ENCODE peak calls at places on chromosomes 1 and 21, in ten cellular contexts. L is cardiac fibroblast, S is esophagus squamous epithelium, D is left lung, F is heart left ventricle, J is heart right ventricle, B is AG04450, W is DND-41, X is lower lobe of right lung, P is tibial nerve. O is an unnamed sample.

GRCh38 chr21:29673096-29673610 is 266.6 kb downstream of the GRIK1 start:
- DNase-seq in L (no peak), S (no peak), D (no peak), F (no peak), J (no peak), B (no peak), W (no peak), X (no peak), P (no peak), O (no peak)

GRCh38 chr1:64195089-64195410 is 8.4 kb upstream of the UBE2U start:
- DNase-seq in L (no peak), S (no peak), D (no peak), F (no peak), J (no peak), B (no peak), W (no peak), X (no peak), P (no peak), O (no peak)

GRCh38 chr1:170685166-170685565 is 21.2 kb downstream of the PRRX1 start:
- DNase-seq in L (peak; percentile 50), S (no peak), D (no peak), F (no peak), J (no peak), B (no peak), W (no peak), X (no peak), P (no peak), O (no peak)

GRCh38 chr1:6275826-6276764 is 15.2 kb upstream of the GPR153 start:
- DNase-seq in L (peak; percentile 84), S (no peak), D (no peak), F (peak; percentile 78), J (peak; percentile 67), B (peak; percentile 66), W (no peak), X (no peak), P (no peak), O (peak; percentile 91)

GRCh38 chr1:51732701-51733425 is 116.0 kb downstream of the OSBPL9 start:
- DNase-seq in L (no peak), S (no peak), D (no peak), F (no peak), J (no peak), B (no peak), W (no peak), X (no peak), P (no peak), O (no peak)

GRCh38 chr21:44289381-44290010 is 3.8 kb downstream of the AIRE start:
- DNase-seq in L (no peak), S (no peak), D (peak; percentile 59), F (no peak), J (no peak), B (no peak), W (no peak), X (no peak), P (no peak), O (no peak)

GRCh38 chr1:93751391-93752250 is 70.0 kb upstream of the BCAR3 start:
- DNase-seq in L (peak; percentile 47), S (no peak), D (no peak), F (peak; percentile 75), J (peak; percentile 68), B (no peak), W (peak; percentile 33), X (no peak), P (no peak), O (peak; percentile 62)

GRCh38 chr1:154265586-154265985 is 6.8 kb upstream of the HAX1 start:
- DNase-seq in L (no peak), S (no peak), D (no peak), F (no peak), J (no peak), B (no peak), W (no peak), X (no peak), P (no peak), O (no peak)

GRCh38 chr1:247441621-247442020 is 16.3 kb downstream of the OR2B11 start:
- DNase-seq in L (no peak), S (no peak), D (no peak), F (no peak), J (no peak), B (no peak), W (no peak), X (no peak), P (no peak), O (no peak)

GRCh38 chr1:86104606-86105532 is 51.7 kb downstream of the COL24A1 start:
- DNase-seq in L (no peak), S (no peak), D (peak; percentile 36), F (no peak), J (no peak), B (no peak), W (no peak), X (no peak), P (no peak), O (peak; percentile 19)

DNA sequence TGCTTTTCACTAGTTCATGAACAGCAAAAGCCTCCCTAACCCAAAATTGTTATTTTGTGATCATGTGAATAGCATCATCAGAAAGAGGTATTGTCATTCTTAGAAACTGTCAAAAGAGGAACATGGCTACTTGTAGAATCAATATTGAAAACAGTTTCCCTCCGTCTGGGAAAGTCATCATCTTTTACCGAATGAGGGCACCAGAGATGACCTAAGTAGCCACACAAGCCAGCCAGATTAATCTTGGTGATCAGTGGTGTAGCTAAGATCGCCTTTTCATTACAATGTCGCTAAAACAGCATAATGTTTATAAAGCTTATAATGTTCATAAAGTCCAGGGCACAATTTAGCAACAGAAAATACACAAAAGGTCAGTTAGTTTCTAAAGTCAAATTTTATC is 136.1 kb downstream of the SIPA1L2 start:
- DNase-seq in L (no peak), S (no peak), D (no peak), F (no peak), J (no peak), B (no peak), W (no peak), X (no peak), P (no peak), O (no peak)
- TF ChIP-seq CTCF in L (no peak), S (no peak), D (no peak), F (no peak), J (no peak), B (no peak), W (no peak), X (no peak), P (no peak), O (no peak)

DNA sequence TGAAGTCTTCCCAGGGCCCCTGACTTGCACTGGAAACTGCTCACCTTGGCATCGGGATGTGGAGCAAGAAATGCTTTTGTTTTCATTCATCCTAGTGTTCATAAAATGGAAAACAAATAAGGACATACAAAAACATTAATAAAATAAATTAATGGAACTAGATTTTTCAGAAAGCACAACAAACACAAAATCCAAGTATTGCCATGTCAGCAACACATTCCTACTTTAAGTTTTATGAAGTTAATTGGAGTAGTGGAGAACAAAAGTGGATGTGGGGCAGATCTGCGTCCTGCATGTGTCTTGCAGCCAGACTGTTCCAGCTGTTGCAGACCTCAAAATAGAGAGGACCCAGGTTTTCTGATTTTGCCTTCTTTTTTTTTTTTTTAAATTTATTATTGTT is 32.9 kb downstream of the PRMT2 start:
- DNase-seq in L (no peak), S (no peak), D (no peak), F (no peak), J (no peak), B (no peak), W (no peak), X (no peak), P (no peak), O (no peak)
- H3K4me3 ChIP-seq in L (peak overlapping the region; percentile 61), S (peak overlapping the region; percentile 51), D (no peak overlapping the region), F (no peak overlapping the region), J (peak overlapping the region; percentile 53), B (peak overlapping the region; percentile 62), W (no peak overlapping the region), X (peak overlapping the region; percentile 56), P (peak overlapping the region; percentile 54), O (no peak overlapping the region)

GRCh38 chr1:24849653-24850295 is 80.3 kb downstream of the RUNX3 start:
- DNase-seq in L (peak; percentile 48), S (no peak), D (no peak), F (no peak), J (no peak), B (no peak), W (peak; percentile 26), X (no peak), P (no peak), O (no peak)
- TF ChIP-seq CTCF in L (no peak), S (peak; percentile 6), D (no peak), F (no peak), J (peak; percentile 14), B (peak; percentile 14), W (peak; percentile 62), X (peak; percentile 30), P (peak; percentile 11), O (no peak)

DNA sequence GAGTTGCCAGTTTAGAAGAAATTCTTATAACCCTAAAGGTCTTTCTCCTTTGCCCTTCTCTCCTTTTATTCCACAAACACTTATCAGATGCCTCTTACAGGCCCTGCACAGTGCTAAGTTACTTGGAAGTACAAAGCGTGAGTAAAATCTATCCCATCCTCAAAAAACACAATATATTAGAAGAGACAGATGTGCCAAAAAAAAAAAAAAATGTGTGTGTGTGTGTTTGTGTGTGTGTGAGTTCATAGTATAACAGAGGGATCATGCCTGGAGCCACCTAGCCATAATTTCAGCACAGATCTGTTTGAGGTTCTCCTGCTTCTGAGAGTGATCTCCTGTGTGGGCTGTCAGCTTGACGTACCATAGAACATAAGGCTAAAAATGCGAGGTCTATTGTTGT is 5.0 kb downstream of the FAM20B start:
- DNase-seq in L (no peak), S (no peak), D (no peak), F (no peak), J (no peak), B (no peak), W (no peak), X (no peak), P (no peak), O (no peak)
- H3K4me3 ChIP-seq in L (no peak overlapping the region), S (no peak overlapping the region), D (no peak overlapping the region), F (no peak overlapping the region), J (no peak overlapping the region), B (no peak overlapping the region), W (no peak overlapping the region), X (no peak overlapping the region), P (no peak overlapping the region), O (no peak overlapping the region)

GRCh38 chr1:143698016-143698415 is 273.8 kb downstream of the FAM72C start:
- DNase-seq in L (no peak), S (no peak), D (no peak), F (no peak), J (peak; percentile 13), B (no peak), W (no peak), X (peak; percentile 65), P (no peak), O (peak; percentile 85)
- TF ChIP-seq CTCF in L (peak; percentile 55), S (peak; percentile 36), D (peak; percentile 34), F (peak; percentile 34), J (no peak), B (peak; percentile 54), W (peak; percentile 15), X (peak; percentile 63), P (peak; percentile 28), O (no peak)

GRCh38 chr1:31662463-31662862 is 17.8 kb upstream of the PEF1 start:
- DNase-seq in L (no peak), S (no peak), D (no peak), F (no peak), J (no peak), B (no peak), W (no peak), X (no peak), P (no peak), O (no peak)
- H3K4me3 ChIP-seq in L (no peak overlapping the region), S (no peak overlapping the region), D (no peak overlapping the region), F (no peak overlapping the region), J (no peak overlapping the region), B (no peak overlapping the region), W (no peak overlapping the region), X (no peak overlapping the region), P (no peak overlapping the region), O (no peak overlapping the region)

O was measured in lower leg skin.